ENCODE peak calls at places on chromosomes 1 and 21, in seven cellular contexts. V is left lung, Z is anterior cingulate cortex, W is AG20443, T is NCI-H510A, P is memory B cell, S is transverse colon. U is an unnamed sample.

GRCh38 chr1:202967684-202968281 is 726 bp upstream of the CYB5R1 start:
- DNase-seq in Z (no peak), W (peak; percentile 15), T (no peak), P (no peak), V (no peak), S (peak; percentile 20), U (no peak)

GRCh38 chr1:164223378-164223777 is 335.6 kb upstream of the PBX1 start:
- DNase-seq in Z (no peak), W (no peak), S (no peak), V (no peak), P (no peak), T (no peak), U (no peak)

GRCh38 chr1:159121526-159121925 is 45.0 kb upstream of the AIM2 start:
- DNase-seq in Z (no peak), T (no peak), S (no peak), W (no peak), P (no peak), V (no peak), U (no peak)

GRCh38 chr1:52603301-52603675 is 1.1 kb downstream of the GPX7 start:
- DNase-seq in S (no peak), Z (no peak), T (no peak), P (no peak), V (no peak), W (no peak), U (peak; percentile 17)

GRCh38 chr1:99613716-99614115 is 32.2 kb upstream of the PALMD start:
- DNase-seq in Z (no peak), T (no peak), V (no peak), P (no peak), W (no peak), S (no peak), U (no peak)

GRCh38 chr1:148160048-148160395 is 7.9 kb upstream of the NBPF11 start:
- DNase-seq in S (no peak), V (peak; percentile 54), P (no peak), Z (no peak), W (peak; percentile 5), T (no peak), U (peak; percentile 1)

GRCh38 chr1:46248122-46248920 is 758 bp downstream of the RAD54L start:
- DNase-seq in Z (no peak), V (no peak), T (peak; percentile 61), S (peak; percentile 52), P (no peak), W (no peak), U (no peak)

GRCh38 chr1:39391741-39392679 is 99.4 kb upstream of the BMP8A start:
- DNase-seq in V (no peak), P (no peak), T (no peak), Z (no peak), S (no peak), W (peak; percentile 88), U (peak; percentile 84)

GRCh38 chr21:27423073-27423472 is 456.2 kb upstream of the ADAMTS5 start:
- DNase-seq in T (no peak), P (no peak), W (peak; percentile 86), S (peak; percentile 36), Z (no peak), V (peak; percentile 43), U (peak; percentile 78)

GRCh38 chr1:103142466-103142865 is 34.1 kb upstream of the COL11A1 start:
- DNase-seq in S (no peak), Z (no peak), P (no peak), V (no peak), W (no peak), T (no peak), U (no peak)

GRCh38 chr21:29301703-29302102 is 3.0 kb downstream of the BACH1 start:
- DNase-seq in S (no peak), T (no peak), P (no peak), W (no peak), V (no peak), Z (no peak), U (no peak)

GRCh38 chr1:41898191-41898713 is 20.5 kb downstream of the HIVEP3 start:
- DNase-seq in T (no peak), W (no peak), P (no peak), Z (no peak), V (no peak), S (peak; percentile 45), U (peak; percentile 31)

GRCh38 chr1:205928256-205928655 is 15.0 kb downstream of the SLC26A9 start:
- DNase-seq in Z (no peak), W (no peak), T (no peak), V (no peak), P (no peak), S (no peak), U (no peak)

GRCh38 chr1:32031578-32032286 is 18.1 kb downstream of the KHDRBS1 start:
- DNase-seq in S (no peak), P (no peak), W (peak; percentile 57), Z (no peak), V (no peak), T (no peak), U (peak; percentile 66)

GRCh38 chr1:109815809-109816791 is 52.4 kb upstream of the EPS8L3 start:
- DNase-seq in T (no peak), S (peak; percentile 42), V (no peak), W (peak; percentile 51), Z (no peak), P (no peak), U (peak; percentile 61)

GRCh38 chr1:173052681-173053196 is 2.0 kb upstream of the TNFSF18 start:
- DNase-seq in W (no peak), S (no peak), T (no peak), V (no peak), P (no peak), Z (no peak), U (no peak)

GRCh38 chr1:41533016-41533730 is 48.7 kb upstream of the EDN2 start:
- DNase-seq in W (no peak), P (no peak), Z (no peak), V (peak; percentile 48), T (no peak), S (no peak), U (no peak)

GRCh38 chr1:5690878-5691277 is 301.3 kb downstream of the NPHP4 start:
- DNase-seq in Z (no peak), W (no peak), T (no peak), S (peak; percentile 35), P (no peak), V (no peak), U (no peak)

GRCh38 chr1:61842863-61843514 is 100.7 kb downstream of the PATJ start:
- DNase-seq in W (no peak), V (no peak), T (no peak), Z (no peak), P (no peak), S (no peak), U (no peak)

GRCh38 chr1:15400627-15401026 is 9.1 kb upstream of the EFHD2 start:
- DNase-seq in S (no peak), P (no peak), T (peak; percentile 97), W (no peak), Z (no peak), V (no peak), U (no peak)

GRCh38 chr1:158177705-158178450 is 2.8 kb upstream of the CD1D start:
- DNase-seq in S (peak; percentile 94), V (peak; percentile 98), Z (no peak), W (peak; percentile 85), P (peak; percentile 57), T (peak; percentile 61), U (peak; percentile 75)

GRCh38 chr1:47184090-47184735 is 5.6 kb downstream of the PDZK1IP1 start:
- DNase-seq in V (no peak), S (no peak), T (peak; percentile 66), W (peak; percentile 14), P (no peak), Z (no peak), U (no peak)

GRCh38 chr21:33427051-33427450 is 23.8 kb downstream of the IFNGR2 start:
- DNase-seq in S (no peak), V (no peak), P (no peak), T (peak; percentile 84), Z (no peak), W (no peak), U (no peak)

GRCh38 chr1:185594786-185595410 is 139.3 kb upstream of the HMCN1 start:
- DNase-seq in V (no peak), P (no peak), S (no peak), Z (no peak), W (no peak), T (no peak), U (no peak)

GRCh38 chr1:41486892-41487728 is 2.6 kb upstream of the EDN2 start:
- DNase-seq in P (no peak), W (no peak), T (no peak), V (no peak), Z (no peak), S (no peak), U (no peak)

GRCh38 chr1:21350132-21350885 is 60.0 kb upstream of the ECE1 start:
- DNase-seq in S (no peak), W (no peak), Z (no peak), P (no peak), V (no peak), T (no peak), U (no peak)

GRCh38 chr1:170313306-170313705 is 167.5 kb downstream of the NTMT2 start:
- DNase-seq in V (no peak), P (no peak), S (no peak), T (no peak), W (peak; percentile 43), Z (no peak), U (no peak)

GRCh38 chr21:15841856-15842564 is 112.2 kb downstream of the USP25 start:
- DNase-seq in T (no peak), P (no peak), V (no peak), S (no peak), W (peak; percentile 45), Z (no peak), U (peak; percentile 33)

GRCh38 chr21:40143822-40144525 is 276.7 kb downstream of the PCP4 start:
- DNase-seq in P (no peak), T (no peak), S (peak; percentile 41), Z (no peak), W (peak; percentile 33), V (no peak), U (peak; percentile 73)

GRCh38 chr21:20452935-20453334 is 545.3 kb upstream of the NCAM2 start:
- DNase-seq in Z (no peak), T (no peak), V (no peak), W (no peak), P (no peak), S (no peak), U (no peak)

GRCh38 chr1:14597343-14598006 is 1.0 kb upstream of the KAZN start:
- DNase-seq in T (no peak), W (peak; percentile 22), V (no peak), Z (no peak), S (no peak), P (no peak), U (no peak)

GRCh38 chr1:110235839-110236682 is 25.9 kb downstream of the KCNC4 start:
- DNase-seq in P (no peak), T (no peak), S (no peak), W (peak; percentile 80), V (no peak), Z (no peak), U (peak; percentile 75)

GRCh38 chr1:15324867-15325335 is 77.9 kb downstream of the FHAD1 start:
- DNase-seq in W (no peak), Z (no peak), S (no peak), P (no peak), T (no peak), V (no peak), U (no peak)

GRCh38 chr21:29540289-29540688 is 241.6 kb downstream of the BACH1 start:
- DNase-seq in T (no peak), S (no peak), V (no peak), W (no peak), Z (no peak), P (no peak), U (no peak)

GRCh38 chr1:22628698-22629444 is 7.6 kb upstream of the C1QA start:
- DNase-seq in Z (no peak), T (no peak), S (no peak), W (no peak), P (no peak), V (no peak), U (no peak)